ENCODE peak calls at places on chromosome 2, in five cellular contexts. P is IMR-90, K is GM23248, E is mammary epithelial cell, H is kidney. T is an unnamed sample.

GRCh38 chr2:16119741-16120140 is 179.4 kb downstream of the MYCN start:
- DNase-seq in E (no peak), P (no peak), K (no peak), H (no peak), T (no peak)

GRCh38 chr2:210912779-210913178 is 356.4 kb downstream of the CPS1 start:
- DNase-seq in E (no peak), K (no peak), P (no peak), H (no peak), T (no peak)

GRCh38 chr2:85540131-85540587 is 1.2 kb downstream of the MAT2A start:
- DNase-seq in P (peak), K (peak), H (no peak), E (peak), T (no peak)

GRCh38 chr2:11583203-11583752 is 49.4 kb downstream of the GREB1 start:
- DNase-seq in E (no peak), K (peak), H (peak), P (peak), T (no peak)

GRCh38 chr2:27723372-27724144 is 48.0 kb upstream of the MRPL33 start:
- DNase-seq in H (no peak), K (peak), E (peak), P (peak), T (peak)

GRCh38 chr2:11097038-11097720 is 58.1 kb upstream of the SLC66A3 start:
- DNase-seq in P (peak), H (no peak), K (peak), E (peak), T (peak)

GRCh38 chr2:70959851-70960832 is 18.3 kb upstream of the ANKRD53 start:
- DNase-seq in H (no peak), P (no peak), K (no peak), E (no peak), T (no peak)

GRCh38 chr2:226079677-226080076 is 680.2 kb downstream of the NYAP2 start:
- DNase-seq in P (peak), E (peak), K (peak), H (no peak), T (peak)

GRCh38 chr2:63788070-63788469 is 53.6 kb upstream of the UGP2 start:
- DNase-seq in K (peak), H (no peak), P (peak), E (peak), T (peak)

GRCh38 chr2:177618270-177619253 is 226.0 kb downstream of the AGPS start:
- DNase-seq in P (peak), H (peak), K (peak), E (peak), T (peak)

GRCh38 chr2:18244840-18245239 is 315.6 kb downstream of the RDH14 start:
- DNase-seq in E (no peak), H (no peak), P (no peak), K (no peak), T (no peak)

GRCh38 chr2:241769819-241770184 is 6.8 kb upstream of the GAL3ST2 start:
- DNase-seq in H (no peak), K (no peak), E (no peak), P (no peak), T (no peak)

GRCh38 chr2:206920310-206920709 is 19.0 kb upstream of the CPO start:
- DNase-seq in K (no peak), H (no peak), E (no peak), P (no peak), T (no peak)

GRCh38 chr2:206920936-206921335 is 18.4 kb upstream of the CPO start:
- DNase-seq in K (peak), P (no peak), H (no peak), E (peak), T (no peak)

GRCh38 chr2:206918258-206918657 is 21.1 kb upstream of the CPO start:
- DNase-seq in H (no peak), K (no peak), P (no peak), E (no peak), T (no peak)

GRCh38 chr2:206915136-206915535 is 24.2 kb upstream of the CPO start:
- DNase-seq in K (peak), E (peak), H (no peak), P (peak), T (peak)
- H3K9ac ChIP-seq in K (no peak), E (no peak), H (no peak), P (no peak), T (peak)

DNA sequence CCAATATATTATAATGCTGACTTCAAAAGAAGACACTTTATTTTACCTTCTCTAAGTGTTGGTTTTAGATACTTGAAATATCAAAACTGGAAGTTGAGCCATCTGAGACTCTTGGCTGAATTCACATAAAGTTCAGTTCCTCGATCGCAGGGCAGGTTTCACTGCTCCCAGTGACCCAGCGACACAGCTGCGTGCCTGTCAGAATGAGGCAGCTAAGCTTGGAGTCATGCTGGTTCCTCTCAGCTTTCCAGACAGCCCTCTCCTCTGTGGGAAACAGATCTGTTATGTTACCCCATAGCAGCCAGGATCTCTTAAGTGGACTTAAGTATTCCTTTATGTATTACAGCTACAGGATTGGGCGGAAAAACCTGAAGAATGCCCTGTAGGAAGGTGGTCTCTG is 142.8 kb upstream of the ALPP start:
- DNase-seq in K (no peak), H (no peak), E (no peak), P (peak), T (no peak)
- H3K9ac ChIP-seq in K (no peak), H (no peak), E (no peak), P (no peak), T (no peak)

GRCh38 chr2:214104219-214104618 is 306.6 kb upstream of the VWC2L start:
- DNase-seq in P (no peak), E (no peak), K (no peak), H (no peak), T (no peak)
- H3K9ac ChIP-seq in P (no peak), E (no peak), K (no peak), H (no peak), T (no peak)

GRCh38 chr2:73282924-73283544 is 1.2 kb downstream of the FBXO41 start:
- DNase-seq in K (no peak), H (no peak), E (no peak), P (no peak), T (no peak)
- H3K9ac ChIP-seq in K (no peak), H (no peak), E (no peak), P (no peak), T (no peak)

GRCh38 chr2:108612514-108613183 is 78.4 kb downstream of the LIMS1 start:
- DNase-seq in P (no peak), H (no peak), E (peak), K (no peak), T (no peak)
- H3K9ac ChIP-seq in P (no peak), H (peak), E (peak), K (no peak), T (no peak)

GRCh38 chr2:184006998-184007397 is 591.3 kb upstream of the ZNF804A start:
- DNase-seq in K (no peak), P (no peak), E (no peak), H (no peak), T (no peak)
- H3K9ac ChIP-seq in K (no peak), P (no peak), E (no peak), H (no peak), T (no peak)

T was measured in astrocyte.